ENCODE peak calls at places on chromosomes 16 and 17, in nine cellular contexts. One of them, this sample, is unnamed. For H3K4me1, the result is how much of the 10 kb centered on the place peaks cover.

GRCh38 chr16:72561-73537 is at the start of gene RHBDF1:
- DNase-seq in mesendoderm: peak
- DNase-seq in adrenal gland: no peak
- DNase-seq in astrocyte: no peak
- DNase-seq in neural progenitor cell: peak
- DNase-seq in GM23248: peak
- DNase-seq in ascending aorta: no peak
- DNase-seq in IMR-90: peak
- DNase-seq in neuronal stem cell: peak
- DNase-seq in this sample: no peak

GRCh38 chr17:37742762-37743611 is 1.9 kb downstream of the HNF1B start:
- DNase-seq in neural progenitor cell: peak
- DNase-seq in GM23248: peak
- DNase-seq in IMR-90: no peak
- DNase-seq in adrenal gland: no peak
- DNase-seq in ascending aorta: no peak
- DNase-seq in astrocyte: no peak
- DNase-seq in mesendoderm: peak
- DNase-seq in neuronal stem cell: peak
- DNase-seq in this sample: no peak

GRCh38 chr16:72313903-72314302 is 141.9 kb upstream of the PMFBP1 start:
- DNase-seq in GM23248: no peak
- DNase-seq in astrocyte: no peak
- DNase-seq in neural progenitor cell: no peak
- DNase-seq in ascending aorta: no peak
- DNase-seq in mesendoderm: no peak
- DNase-seq in neuronal stem cell: no peak
- DNase-seq in IMR-90: no peak
- DNase-seq in adrenal gland: no peak
- DNase-seq in this sample: no peak

GRCh38 chr16:28258571-28258970 is 33.8 kb upstream of the SBK1 start:
- DNase-seq in ascending aorta: no peak
- DNase-seq in mesendoderm: no peak
- DNase-seq in astrocyte: peak
- DNase-seq in adrenal gland: peak
- DNase-seq in GM23248: peak
- DNase-seq in neuronal stem cell: no peak
- DNase-seq in IMR-90: peak
- DNase-seq in neural progenitor cell: peak
- DNase-seq in this sample: no peak

GRCh38 chr16:75238853-75239371 is 12.5 kb downstream of the BCAR1 start:
- DNase-seq in IMR-90: no peak
- DNase-seq in neuronal stem cell: no peak
- DNase-seq in GM23248: peak
- DNase-seq in adrenal gland: no peak
- DNase-seq in astrocyte: no peak
- DNase-seq in ascending aorta: peak
- DNase-seq in mesendoderm: no peak
- DNase-seq in neural progenitor cell: no peak
- DNase-seq in this sample: peak

GRCh38 chr16:30637952-30638351 is 12.8 kb upstream of the PRR14 start:
- DNase-seq in astrocyte: no peak
- DNase-seq in neural progenitor cell: peak
- DNase-seq in GM23248: peak
- DNase-seq in ascending aorta: no peak
- DNase-seq in mesendoderm: peak
- DNase-seq in neuronal stem cell: no peak
- DNase-seq in adrenal gland: no peak
- DNase-seq in IMR-90: peak
- DNase-seq in this sample: no peak

GRCh38 chr16:88973415-88974050 is 3.5 kb downstream of the CBFA2T3 start:
- DNase-seq in astrocyte: no peak
- DNase-seq in neuronal stem cell: no peak
- DNase-seq in neural progenitor cell: no peak
- DNase-seq in mesendoderm: no peak
- DNase-seq in IMR-90: no peak
- DNase-seq in ascending aorta: no peak
- DNase-seq in adrenal gland: no peak
- DNase-seq in GM23248: no peak
- DNase-seq in this sample: no peak

GRCh38 chr17:71423871-71424546 is 696.8 kb upstream of the SOX9 start:
- DNase-seq in adrenal gland: no peak
- DNase-seq in neural progenitor cell: no peak
- DNase-seq in neuronal stem cell: no peak
- DNase-seq in IMR-90: peak
- DNase-seq in GM23248: peak
- DNase-seq in ascending aorta: no peak
- DNase-seq in astrocyte: peak
- DNase-seq in mesendoderm: peak
- DNase-seq in this sample: no peak

GRCh38 chr16:72935896-72936295 is 112.0 kb downstream of the ZFHX3 start:
- DNase-seq in GM23248: no peak
- DNase-seq in neuronal stem cell: no peak
- DNase-seq in IMR-90: no peak
- DNase-seq in neural progenitor cell: no peak
- DNase-seq in astrocyte: no peak
- DNase-seq in ascending aorta: no peak
- DNase-seq in mesendoderm: no peak
- DNase-seq in adrenal gland: no peak
- DNase-seq in this sample: peak

GRCh38 chr17:15915996-15916395 is 28.9 kb upstream of the ADORA2B start:
- DNase-seq in ascending aorta: no peak
- DNase-seq in mesendoderm: no peak
- DNase-seq in adrenal gland: no peak
- DNase-seq in neuronal stem cell: no peak
- DNase-seq in GM23248: no peak
- DNase-seq in IMR-90: no peak
- DNase-seq in neural progenitor cell: no peak
- DNase-seq in astrocyte: no peak
- DNase-seq in this sample: no peak

DNA sequence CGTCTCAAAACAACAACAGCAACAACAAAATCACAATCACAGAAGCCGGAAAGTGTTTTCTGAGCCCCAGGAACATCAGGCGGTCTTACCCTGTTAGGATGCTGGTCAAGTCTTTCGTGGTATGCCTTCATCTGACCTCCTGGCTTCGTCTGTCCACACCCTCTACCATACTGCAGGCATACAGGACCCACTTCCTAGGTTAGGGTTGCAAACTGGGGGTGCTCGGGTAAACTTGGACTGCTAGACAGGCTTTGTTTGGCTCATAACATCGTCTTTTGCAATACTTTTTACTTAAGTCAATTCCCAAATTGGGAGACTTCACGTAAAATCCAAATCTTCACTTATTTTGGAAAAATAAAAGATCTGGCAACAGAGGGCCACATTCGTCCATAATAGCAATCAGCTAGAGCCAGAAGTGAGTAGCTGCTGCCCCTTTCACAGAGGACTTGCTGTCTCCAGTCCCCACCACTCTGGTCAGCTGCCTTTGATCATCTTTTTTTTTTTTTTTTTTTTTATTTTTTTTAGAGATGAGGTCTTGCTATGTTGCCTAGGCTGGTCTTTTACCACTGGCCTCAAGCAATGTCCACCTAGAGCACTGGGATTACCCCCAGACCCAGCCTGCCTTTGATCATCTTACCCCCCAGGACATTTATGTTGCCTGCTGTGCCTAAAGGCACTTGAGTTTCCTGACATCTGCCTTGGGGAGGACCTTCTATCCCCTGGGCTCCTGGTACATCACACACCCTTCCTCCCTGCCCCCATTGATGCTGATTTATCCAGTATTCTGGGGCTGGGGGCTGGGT is 30.1 kb downstream of the CHD9 start:
- DNase-seq in GM23248: no peak
- DNase-seq in IMR-90: no peak
- DNase-seq in ascending aorta: no peak
- DNase-seq in neuronal stem cell: no peak
- DNase-seq in astrocyte: no peak
- DNase-seq in neural progenitor cell: no peak
- DNase-seq in adrenal gland: no peak
- DNase-seq in mesendoderm: no peak
- DNase-seq in this sample: no peak
- H3K4me1 ChIP-seq in GM23248: half or more
- H3K4me1 ChIP-seq in IMR-90: under half
- H3K4me1 ChIP-seq in ascending aorta: under half
- H3K4me1 ChIP-seq in neuronal stem cell: under half
- H3K4me1 ChIP-seq in astrocyte: under half
- H3K4me1 ChIP-seq in neural progenitor cell: under half
- H3K4me1 ChIP-seq in adrenal gland: half or more
- H3K4me1 ChIP-seq in mesendoderm: under half
- H3K4me1 ChIP-seq in this sample: under half

DNA sequence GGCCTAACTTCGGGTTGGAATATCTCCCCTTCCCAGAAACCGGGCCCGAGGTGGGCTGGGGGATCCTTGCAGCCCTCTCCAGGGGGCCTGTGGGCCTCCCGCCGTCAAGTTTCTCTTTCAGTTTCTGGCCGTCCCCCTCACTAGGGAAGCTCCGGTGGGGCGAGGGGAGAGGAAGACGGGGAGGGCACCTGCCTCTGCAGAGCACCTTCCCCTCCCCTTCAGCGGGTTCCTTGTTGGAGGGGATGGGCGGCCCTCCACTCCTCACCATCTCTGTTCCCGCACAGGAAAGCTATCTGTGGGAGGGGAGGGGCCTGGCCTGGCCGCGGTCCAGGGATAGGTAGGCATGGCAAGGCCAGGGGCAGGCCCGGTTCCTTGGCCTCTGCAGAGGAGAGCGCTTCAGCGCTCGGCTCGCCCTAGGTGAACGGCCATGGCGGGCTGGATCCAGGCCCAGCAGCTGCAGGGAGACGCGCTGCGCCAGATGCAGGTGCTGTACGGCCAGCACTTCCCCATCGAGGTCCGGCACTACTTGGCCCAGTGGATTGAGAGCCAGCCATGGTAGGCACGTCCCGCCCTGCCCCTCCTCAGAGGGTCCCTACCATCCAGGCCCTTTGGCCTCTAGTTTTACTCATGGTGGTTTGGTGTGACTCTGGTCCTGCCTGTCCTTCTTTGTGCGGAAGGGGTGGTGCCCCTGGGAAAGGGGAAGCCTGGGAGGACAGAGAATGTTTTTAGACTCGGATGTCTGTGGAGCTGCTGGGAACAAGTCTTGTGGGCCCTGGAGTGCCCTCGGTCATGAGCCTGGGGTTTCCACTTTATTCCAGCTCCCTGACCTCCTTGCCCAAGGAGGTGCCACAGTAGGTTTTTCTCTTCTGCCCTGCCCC is 926 bp downstream of the STAT5A start:
- DNase-seq in neuronal stem cell: no peak
- DNase-seq in mesendoderm: no peak
- DNase-seq in ascending aorta: no peak
- DNase-seq in neural progenitor cell: no peak
- DNase-seq in adrenal gland: peak
- DNase-seq in GM23248: no peak
- DNase-seq in astrocyte: no peak
- DNase-seq in IMR-90: no peak
- DNase-seq in this sample: peak
- H3K27ac ChIP-seq in neuronal stem cell: no peak
- H3K27ac ChIP-seq in mesendoderm: no peak
- H3K27ac ChIP-seq in ascending aorta: peak
- H3K27ac ChIP-seq in neural progenitor cell: no peak
- H3K27ac ChIP-seq in adrenal gland: peak
- H3K27ac ChIP-seq in GM23248: no peak
- H3K27ac ChIP-seq in astrocyte: no peak
- H3K27ac ChIP-seq in IMR-90: no peak
- H3K27ac ChIP-seq in this sample: peak

GRCh38 chr17:74545456-74546230 is at the start of gene CD300C:
- DNase-seq in GM23248: peak
- DNase-seq in neuronal stem cell: no peak
- DNase-seq in IMR-90: no peak
- DNase-seq in adrenal gland: peak
- DNase-seq in astrocyte: peak
- DNase-seq in neural progenitor cell: no peak
- DNase-seq in mesendoderm: no peak
- DNase-seq in ascending aorta: peak
- DNase-seq in this sample: peak
- H3K4me3 ChIP-seq in GM23248: no peak
- H3K4me3 ChIP-seq in neuronal stem cell: peak
- H3K4me3 ChIP-seq in IMR-90: no peak
- H3K4me3 ChIP-seq in adrenal gland: peak
- H3K4me3 ChIP-seq in astrocyte: no peak
- H3K4me3 ChIP-seq in neural progenitor cell: no peak
- H3K4me3 ChIP-seq in mesendoderm: no peak
- H3K4me3 ChIP-seq in ascending aorta: peak
- H3K4me3 ChIP-seq in this sample: no peak

GRCh38 chr16:11459722-11460121 is 114.5 kb downstream of the RMI2 start:
- DNase-seq in IMR-90: no peak
- DNase-seq in GM23248: no peak
- DNase-seq in astrocyte: no peak
- DNase-seq in neural progenitor cell: no peak
- DNase-seq in mesendoderm: no peak
- DNase-seq in ascending aorta: no peak
- DNase-seq in neuronal stem cell: no peak
- DNase-seq in adrenal gland: no peak
- DNase-seq in this sample: no peak

GRCh38 chr16:11460820-11461594 is 115.7 kb downstream of the RMI2 start:
- DNase-seq in GM23248: no peak
- DNase-seq in IMR-90: no peak
- DNase-seq in ascending aorta: no peak
- DNase-seq in astrocyte: no peak
- DNase-seq in neural progenitor cell: no peak
- DNase-seq in adrenal gland: no peak
- DNase-seq in neuronal stem cell: no peak
- DNase-seq in mesendoderm: no peak
- DNase-seq in this sample: no peak

GRCh38 chr16:11462861-11463260 is 117.6 kb downstream of the RMI2 start:
- DNase-seq in ascending aorta: no peak
- DNase-seq in mesendoderm: no peak
- DNase-seq in IMR-90: no peak
- DNase-seq in neuronal stem cell: no peak
- DNase-seq in astrocyte: no peak
- DNase-seq in adrenal gland: no peak
- DNase-seq in neural progenitor cell: no peak
- DNase-seq in GM23248: no peak
- DNase-seq in this sample: no peak

GRCh38 chr16:11462036-11462435 is 116.8 kb downstream of the RMI2 start:
- DNase-seq in ascending aorta: no peak
- DNase-seq in adrenal gland: no peak
- DNase-seq in mesendoderm: no peak
- DNase-seq in IMR-90: no peak
- DNase-seq in astrocyte: no peak
- DNase-seq in neural progenitor cell: no peak
- DNase-seq in GM23248: no peak
- DNase-seq in neuronal stem cell: no peak
- DNase-seq in this sample: no peak

DNA sequence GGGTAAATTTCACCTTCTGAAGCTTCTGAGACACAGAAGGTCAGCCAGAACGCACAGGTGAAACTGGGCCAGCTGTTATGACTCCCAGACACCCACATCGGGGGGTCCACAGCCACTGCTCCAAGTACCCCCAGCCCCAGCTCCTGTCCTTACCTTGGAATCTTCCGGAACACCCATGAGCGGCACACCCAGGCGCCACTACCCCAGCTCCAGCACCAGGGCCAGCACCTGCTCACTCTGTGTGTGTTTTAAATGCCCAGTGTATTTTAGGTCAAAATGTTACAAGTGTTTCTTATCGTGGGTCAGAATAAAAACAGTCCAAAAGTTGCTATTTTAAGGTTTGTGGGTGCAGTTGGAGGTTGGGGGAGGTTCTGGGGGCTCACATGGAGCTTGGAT is 116.3 kb downstream of the RMI2 start:
- DNase-seq in astrocyte: no peak
- DNase-seq in adrenal gland: no peak
- DNase-seq in neuronal stem cell: no peak
- DNase-seq in mesendoderm: no peak
- DNase-seq in IMR-90: no peak
- DNase-seq in neural progenitor cell: no peak
- DNase-seq in ascending aorta: no peak
- DNase-seq in GM23248: no peak
- DNase-seq in this sample: no peak
- H3K4me1 ChIP-seq in astrocyte: under half
- H3K4me1 ChIP-seq in adrenal gland: under half
- H3K4me1 ChIP-seq in neuronal stem cell: under half
- H3K4me1 ChIP-seq in mesendoderm: under half
- H3K4me1 ChIP-seq in IMR-90: under half
- H3K4me1 ChIP-seq in neural progenitor cell: under half
- H3K4me1 ChIP-seq in ascending aorta: under half
- H3K4me1 ChIP-seq in GM23248: under half
- H3K4me1 ChIP-seq in this sample: under half

This sample was measured in tibial artery.